ENCODE peak calls at places on chromosomes 7 and 10, in seven cellular contexts. One of them, this sample, is unnamed. For H3K9me3, the result is how much of the 10 kb centered on the place peaks cover.

GRCh38 chr7:27922907-27923306 is 182.9 kb downstream of the TAX1BP1 start:
- ATAC-seq in HCT116: no peak
- ATAC-seq in upper lobe of left lung: no peak
- ATAC-seq in Panc1: no peak
- ATAC-seq in K562: no peak
- ATAC-seq in HepG2: no peak
- ATAC-seq in GM12878: peak
- ATAC-seq in this sample: no peak

GRCh38 chr7:29573594-29573993 is 10.0 kb downstream of the PRR15 start:
- ATAC-seq in HCT116: no peak
- ATAC-seq in HepG2: no peak
- ATAC-seq in K562: no peak
- ATAC-seq in upper lobe of left lung: peak
- ATAC-seq in Panc1: no peak
- ATAC-seq in GM12878: no peak
- ATAC-seq in this sample: no peak

GRCh38 chr10:72234560-72235095 is 18.6 kb upstream of the ASCC1 start:
- ATAC-seq in GM12878: no peak
- ATAC-seq in HepG2: no peak
- ATAC-seq in upper lobe of left lung: no peak
- ATAC-seq in Panc1: no peak
- ATAC-seq in K562: no peak
- ATAC-seq in HCT116: no peak
- ATAC-seq in this sample: no peak

GRCh38 chr7:6444516-6445269 is 3.1 kb downstream of the DAGLB start:
- ATAC-seq in upper lobe of left lung: no peak
- ATAC-seq in K562: no peak
- ATAC-seq in HCT116: no peak
- ATAC-seq in GM12878: no peak
- ATAC-seq in HepG2: no peak
- ATAC-seq in Panc1: no peak
- ATAC-seq in this sample: no peak

GRCh38 chr10:59036311-59037017 is 140.0 kb upstream of the PHYHIPL start:
- ATAC-seq in K562: no peak
- ATAC-seq in upper lobe of left lung: no peak
- ATAC-seq in GM12878: peak
- ATAC-seq in HCT116: no peak
- ATAC-seq in Panc1: no peak
- ATAC-seq in HepG2: peak
- ATAC-seq in this sample: no peak

GRCh38 chr10:80202934-80203834 is 2.2 kb downstream of the ANXA11 start:
- ATAC-seq in HCT116: peak
- ATAC-seq in Panc1: peak
- ATAC-seq in K562: peak
- ATAC-seq in GM12878: peak
- ATAC-seq in upper lobe of left lung: peak
- ATAC-seq in HepG2: peak
- ATAC-seq in this sample: peak

GRCh38 chr7:123669485-123669884 is 13.8 kb downstream of the LMOD2 start:
- ATAC-seq in GM12878: no peak
- ATAC-seq in HCT116: no peak
- ATAC-seq in Panc1: no peak
- ATAC-seq in upper lobe of left lung: no peak
- ATAC-seq in K562: no peak
- ATAC-seq in HepG2: peak
- ATAC-seq in this sample: no peak

GRCh38 chr7:49926720-49927119 is 153.3 kb downstream of the VWC2 start:
- ATAC-seq in HepG2: no peak
- ATAC-seq in HCT116: no peak
- ATAC-seq in GM12878: no peak
- ATAC-seq in Panc1: no peak
- ATAC-seq in K562: no peak
- ATAC-seq in upper lobe of left lung: no peak
- ATAC-seq in this sample: no peak

DNA sequence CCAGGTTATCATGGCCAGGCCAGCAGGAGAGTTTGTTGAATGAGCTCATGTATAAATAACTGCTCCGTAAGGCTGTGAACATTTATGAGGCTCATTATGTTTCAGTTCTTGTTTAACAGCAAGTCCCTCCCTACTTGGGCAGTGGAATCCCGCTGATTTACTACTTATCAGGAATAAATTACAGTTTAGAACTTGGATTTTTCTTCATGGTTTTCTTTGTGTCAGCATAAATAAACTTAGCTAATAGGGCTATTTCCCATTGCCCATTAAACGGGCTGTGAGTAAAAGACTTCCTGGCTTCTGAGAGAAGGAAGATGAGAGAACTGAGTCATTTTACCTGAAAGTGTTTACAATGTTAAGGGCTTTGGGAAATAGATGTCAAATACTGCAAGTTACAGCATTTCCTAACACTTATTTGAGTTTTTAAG is 701.6 kb upstream of the ANKRD30A start:
- ATAC-seq in K562: no peak
- ATAC-seq in Panc1: no peak
- ATAC-seq in HepG2: no peak
- ATAC-seq in HCT116: no peak
- ATAC-seq in GM12878: no peak
- ATAC-seq in upper lobe of left lung: no peak
- ATAC-seq in this sample: no peak
- H3K9me3 ChIP-seq in K562: under half
- H3K9me3 ChIP-seq in Panc1: under half
- H3K9me3 ChIP-seq in HepG2: under half
- H3K9me3 ChIP-seq in HCT116: under half
- H3K9me3 ChIP-seq in GM12878: under half
- H3K9me3 ChIP-seq in upper lobe of left lung: under half
- H3K9me3 ChIP-seq in this sample: under half

DNA sequence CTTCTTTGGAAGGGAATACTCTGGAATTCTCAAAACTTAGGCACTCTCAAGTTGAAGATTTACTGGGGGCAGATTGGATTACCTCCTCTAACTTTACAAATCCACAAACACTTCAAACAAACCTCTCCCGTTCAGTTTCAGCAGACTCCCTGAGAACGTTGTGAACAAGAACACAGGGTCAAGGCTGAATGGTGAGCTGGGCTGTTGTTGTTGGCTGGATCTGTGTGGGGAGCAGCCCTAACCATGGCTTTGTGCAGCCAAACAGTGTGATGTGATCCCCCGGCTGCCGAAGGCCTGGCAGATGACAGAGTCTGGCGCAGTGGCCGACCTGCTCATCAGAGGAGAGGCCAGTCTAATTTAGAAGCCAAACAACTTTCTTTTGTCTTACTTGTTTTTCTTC is 93.1 kb downstream of the BMPER start:
- ATAC-seq in HepG2: peak
- ATAC-seq in HCT116: no peak
- ATAC-seq in GM12878: no peak
- ATAC-seq in K562: no peak
- ATAC-seq in Panc1: no peak
- ATAC-seq in upper lobe of left lung: peak
- ATAC-seq in this sample: no peak
- TF ChIP-seq POLR2AphosphoS5 in HepG2: no peak
- TF ChIP-seq POLR2AphosphoS5 in HCT116: no peak
- TF ChIP-seq POLR2AphosphoS5 in GM12878: no peak
- TF ChIP-seq POLR2AphosphoS5 in K562: no peak
- TF ChIP-seq POLR2AphosphoS5 in Panc1: no peak
- TF ChIP-seq POLR2AphosphoS5 in upper lobe of left lung: no peak
- TF ChIP-seq POLR2AphosphoS5 in this sample: no peak

DNA sequence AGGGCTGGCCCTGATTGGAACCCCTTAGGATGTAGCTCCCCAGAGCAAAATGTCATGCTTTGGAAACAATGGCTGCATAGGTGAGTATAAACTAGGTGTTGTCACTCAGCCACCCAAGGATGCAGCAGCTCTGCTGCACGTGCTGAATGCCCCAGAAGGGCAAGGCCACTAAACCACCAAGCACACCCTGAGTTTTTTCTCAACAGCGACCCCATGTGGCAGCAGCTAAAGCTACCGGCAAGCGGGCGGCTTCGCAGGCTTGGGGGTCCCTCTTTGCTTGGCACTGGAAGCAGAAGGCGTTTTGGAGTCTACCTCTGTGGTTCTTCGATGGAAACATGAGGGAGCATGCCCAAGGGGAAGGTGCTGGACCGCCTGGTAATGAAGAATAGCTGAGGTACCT is 152.3 kb downstream of the GFRA1 start:
- ATAC-seq in K562: peak
- ATAC-seq in upper lobe of left lung: no peak
- ATAC-seq in HepG2: no peak
- ATAC-seq in HCT116: peak
- ATAC-seq in Panc1: no peak
- ATAC-seq in GM12878: no peak
- ATAC-seq in this sample: no peak
- TF ChIP-seq CTCF in K562: peak
- TF ChIP-seq CTCF in upper lobe of left lung: no peak
- TF ChIP-seq CTCF in HepG2: peak
- TF ChIP-seq CTCF in HCT116: peak
- TF ChIP-seq CTCF in Panc1: no peak
- TF ChIP-seq CTCF in GM12878: peak
- TF ChIP-seq CTCF in this sample: no peak

GRCh38 chr7:97020601-97021442 is 3.8 kb downstream of the DLX5 start:
- ATAC-seq in Panc1: no peak
- ATAC-seq in HCT116: no peak
- ATAC-seq in HepG2: no peak
- ATAC-seq in upper lobe of left lung: peak
- ATAC-seq in GM12878: no peak
- ATAC-seq in K562: no peak
- ATAC-seq in this sample: no peak

GRCh38 chr7:97022451-97023306 is 2.0 kb downstream of the DLX5 start:
- ATAC-seq in Panc1: no peak
- ATAC-seq in GM12878: no peak
- ATAC-seq in upper lobe of left lung: no peak
- ATAC-seq in HCT116: no peak
- ATAC-seq in K562: no peak
- ATAC-seq in HepG2: no peak
- ATAC-seq in this sample: no peak

GRCh38 chr7:97019710-97020109 is 4.9 kb downstream of the DLX5 start:
- ATAC-seq in HepG2: no peak
- ATAC-seq in upper lobe of left lung: no peak
- ATAC-seq in GM12878: no peak
- ATAC-seq in HCT116: no peak
- ATAC-seq in Panc1: no peak
- ATAC-seq in K562: no peak
- ATAC-seq in this sample: no peak

GRCh38 chr7:97018775-97019535 is 5.7 kb downstream of the DLX5 start:
- ATAC-seq in Panc1: no peak
- ATAC-seq in HepG2: no peak
- ATAC-seq in upper lobe of left lung: no peak
- ATAC-seq in GM12878: no peak
- ATAC-seq in HCT116: no peak
- ATAC-seq in K562: no peak
- ATAC-seq in this sample: no peak

DNA sequence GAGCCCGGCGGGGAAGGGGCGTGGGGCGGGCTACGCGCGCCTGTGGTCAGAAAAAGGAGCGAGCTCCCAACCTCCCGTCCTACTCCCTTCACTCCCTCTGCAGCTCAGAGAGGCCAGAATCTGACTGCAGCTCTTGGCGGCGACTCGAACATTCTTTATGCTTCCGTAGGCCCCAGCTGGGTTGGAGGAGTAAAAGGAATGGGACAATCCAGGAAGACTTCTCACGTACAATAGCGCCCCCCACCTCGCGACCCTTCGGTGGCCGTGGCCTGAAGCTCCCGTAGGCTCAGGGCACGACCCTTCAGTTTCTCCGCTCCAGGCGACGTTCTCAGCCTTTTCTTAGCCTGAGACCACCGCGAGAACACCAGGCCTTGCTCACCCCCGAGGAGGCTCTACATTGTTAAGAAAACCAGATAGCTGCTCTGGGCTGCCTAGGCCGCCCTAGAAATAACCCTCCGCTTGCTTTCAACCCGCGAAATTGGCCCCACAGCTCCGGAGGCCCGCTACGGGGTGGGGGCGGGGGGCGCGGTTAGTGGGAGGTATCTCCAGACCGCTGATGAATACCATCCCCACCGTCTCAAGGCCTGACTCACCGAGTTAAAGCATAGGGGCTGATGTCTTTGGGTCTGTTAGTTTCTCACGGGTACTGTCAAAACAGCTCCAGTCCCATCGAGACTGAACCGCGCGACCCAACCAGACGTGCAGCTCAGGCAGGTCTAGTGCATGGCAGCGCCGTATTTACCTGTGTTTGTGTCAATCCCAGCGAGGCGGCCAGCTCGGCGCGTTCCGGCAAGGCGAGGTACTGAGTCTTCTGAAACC is 3.0 kb downstream of the DLX5 start:
- ATAC-seq in upper lobe of left lung: no peak
- ATAC-seq in GM12878: no peak
- ATAC-seq in Panc1: no peak
- ATAC-seq in K562: no peak
- ATAC-seq in HCT116: no peak
- ATAC-seq in HepG2: no peak
- ATAC-seq in this sample: no peak
- H3K9me3 ChIP-seq in upper lobe of left lung: under half
- H3K9me3 ChIP-seq in GM12878: under half
- H3K9me3 ChIP-seq in Panc1: under half
- H3K9me3 ChIP-seq in K562: under half
- H3K9me3 ChIP-seq in HCT116: under half
- H3K9me3 ChIP-seq in HepG2: under half
- H3K9me3 ChIP-seq in this sample: under half